ENCODE peak calls at places on chromosomes 13 and 19, in nine cellular contexts. I is head of caudate nucleus, B is left lung, G is RWPE1, Z is T-helper 2 cell, Y is MV-4-11, J is cardiac muscle cell, N is omental fat pad, R is ovary. D is an unnamed sample.

GRCh38 chr19:17159466-17160393 is 55.4 kb upstream of the USE1 start:
- DNase-seq in I (no peak), B (no peak), G (peak), Z (no peak), Y (no peak), J (no peak), N (no peak), R (no peak), D (peak)

GRCh38 chr19:2273356-2274184 is 8.4 kb downstream of the PEAK3 start:
- DNase-seq in I (peak), B (peak), G (peak), Z (peak), Y (peak), J (peak), N (peak), R (peak), D (peak)

GRCh38 chr19:18562086-18562485 is 4.4 kb downstream of the KXD1 start:
- DNase-seq in I (no peak), B (no peak), G (no peak), Z (no peak), Y (no peak), J (peak), N (no peak), R (no peak), D (no peak)

GRCh38 chr19:31408460-31409124 is 59.4 kb upstream of the TSHZ3 start:
- DNase-seq in I (no peak), B (no peak), G (peak), Z (no peak), Y (peak), J (peak), N (no peak), R (no peak), D (peak)

GRCh38 chr13:41077475-41077874 is 16.2 kb downstream of the WBP4 start:
- DNase-seq in I (no peak), B (no peak), G (no peak), Z (no peak), Y (no peak), J (no peak), N (no peak), R (no peak), D (no peak)

GRCh38 chr19:2016041-2016807 is 710 bp upstream of the BTBD2 start:
- DNase-seq in I (peak), B (no peak), G (peak), Z (peak), Y (peak), J (peak), N (no peak), R (peak), D (peak)

GRCh38 chr19:15563325-15563794 is 51.7 kb upstream of the CYP4F8 start:
- DNase-seq in I (no peak), B (no peak), G (no peak), Z (no peak), Y (peak), J (peak), N (no peak), R (peak), D (no peak)

GRCh38 chr19:19615086-19615485 is 3.4 kb downstream of the PBX4 start:
- DNase-seq in I (no peak), B (peak), G (no peak), Z (no peak), Y (peak), J (no peak), N (no peak), R (no peak), D (no peak)

GRCh38 chr19:7978196-7978825 is 27.1 kb downstream of the ELAVL1 start:
- DNase-seq in I (no peak), B (peak), G (no peak), Z (no peak), Y (no peak), J (no peak), N (no peak), R (no peak), D (no peak)

GRCh38 chr13:48636550-48636949 is 17.2 kb upstream of the CYSLTR2 start:
- DNase-seq in I (no peak), B (no peak), G (no peak), Z (no peak), Y (no peak), J (peak), N (no peak), R (no peak), D (no peak)

GRCh38 chr19:48964205-48965032 is 690 bp upstream of the FTL start:
- DNase-seq in I (no peak), B (no peak), G (no peak), Z (no peak), Y (peak), J (peak), N (no peak), R (no peak), D (peak)

GRCh38 chr19:35828694-35829301 is 16.2 kb upstream of the PRODH2 start:
- DNase-seq in I (peak), B (no peak), G (peak), Z (peak), Y (peak), J (peak), N (peak), R (peak), D (peak)

GRCh38 chr19:50922316-50922853 is 11.2 kb upstream of the KLK4 start:
- DNase-seq in I (peak), B (peak), G (peak), Z (peak), Y (peak), J (peak), N (peak), R (peak), D (peak)

GRCh38 chr13:83819611-83820010 is 62.7 kb downstream of the SLITRK1 start:
- DNase-seq in I (no peak), B (no peak), G (no peak), Z (no peak), Y (no peak), J (no peak), N (no peak), R (no peak), D (no peak)

GRCh38 chr19:4120531-4120930 is 3.4 kb downstream of the MAP2K2 start:
- DNase-seq in I (no peak), B (no peak), G (no peak), Z (no peak), Y (no peak), J (peak), N (no peak), R (no peak), D (no peak)

GRCh38 chr13:70502944-70503343 is 394.7 kb upstream of the KLHL1 start:
- DNase-seq in I (no peak), B (no peak), G (no peak), Z (no peak), Y (no peak), J (no peak), N (no peak), R (no peak), D (no peak)

GRCh38 chr13:20924758-20925394 is 22.3 kb upstream of the XPO4 start:
- DNase-seq in I (peak), B (no peak), G (peak), Z (peak), Y (peak), J (peak), N (peak), R (peak), D (peak)

GRCh38 chr13:37747071-37747612 is 122.4 kb downstream of the TRPC4 start:
- DNase-seq in I (no peak), B (no peak), G (peak), Z (no peak), Y (peak), J (peak), N (no peak), R (no peak), D (no peak)